ENCODE peak calls at places on chromosomes 3 and 15, in ten cellular contexts. H is activated T-cell treated with anti-CD3 and anti-CD28 coated beads, Interleukin-2, amount 50 U/mL, for 72 hours; E is Right ventricle myocardium inferior; Q is stimulated activated CD4-positive, alpha-beta T cell treated with anti-CD3 and anti-CD28 coated beads, TNF-alpha, amount 100 ng/mL, for 4 hours; N is endodermal cell; A is NCI-H1105; X is fibroblast of the conjunctiva; F is H9; I is COR-L47; P is naive thymus-derived CD4-positive, alpha-beta T cell. W is an unnamed sample.

GRCh38 chr3:64625381-64625780 is 62.4 kb downstream of the ADAMTS9 start:
- DNase-seq in H (no peak), E (no peak), Q (no peak), N (no peak), A (no peak), X (no peak), F (no peak), I (no peak), P (no peak), W (no peak)

GRCh38 chr3:122299872-122300460 is 25.1 kb upstream of the CSTA start:
- DNase-seq in H (peak), E (no peak), Q (no peak), N (peak), A (no peak), X (no peak), F (no peak), I (no peak), P (peak), W (no peak)

GRCh38 chr3:72155391-72156064 is 370.6 kb upstream of the PROK2 start:
- DNase-seq in H (no peak), E (no peak), Q (no peak), N (no peak), A (no peak), X (peak), F (no peak), I (no peak), P (no peak), W (peak)

GRCh38 chr15:80188293-80188692 is 35.5 kb downstream of the FAH start:
- DNase-seq in H (no peak), E (no peak), Q (no peak), N (no peak), A (no peak), X (no peak), F (no peak), I (no peak), P (no peak), W (no peak)

GRCh38 chr15:74222231-74222511 is 14.0 kb upstream of the CCDC33 start:
- DNase-seq in H (no peak), E (no peak), Q (no peak), N (no peak), A (no peak), X (no peak), F (no peak), I (no peak), P (no peak), W (no peak)

GRCh38 chr3:13015286-13016082 is 57.7 kb downstream of the IQSEC1 start:
- DNase-seq in H (peak), E (peak), Q (no peak), N (no peak), A (no peak), X (no peak), F (no peak), I (no peak), P (peak), W (no peak)

GRCh38 chr3:39362177-39362576 is 21.0 kb upstream of the SLC25A38 start:
- DNase-seq in H (no peak), E (no peak), Q (no peak), N (no peak), A (no peak), X (no peak), F (no peak), I (no peak), P (no peak), W (no peak)

GRCh38 chr3:197339841-197340520 is 41.6 kb upstream of the DLG1 start:
- DNase-seq in H (no peak), E (no peak), Q (no peak), N (peak), A (no peak), X (peak), F (no peak), I (no peak), P (no peak), W (peak)

GRCh38 chr15:28075482-28076029 is 23.6 kb downstream of the OCA2 start:
- DNase-seq in H (no peak), E (no peak), Q (no peak), N (no peak), A (peak), X (no peak), F (no peak), I (peak), P (no peak), W (no peak)

GRCh38 chr3:97971679-97972567 is at the start of gene RIOX2:
- DNase-seq in H (peak), E (peak), Q (peak), N (peak), A (peak), X (no peak), F (peak), I (peak), P (peak), W (peak)

GRCh38 chr3:190077646-190078045 is 43.1 kb downstream of the P3H2 start:
- DNase-seq in H (no peak), E (no peak), Q (no peak), N (no peak), A (no peak), X (no peak), F (no peak), I (no peak), P (no peak), W (no peak)

GRCh38 chr3:132290833-132291232 is 26.4 kb upstream of the ACP3 start:
- DNase-seq in H (no peak), E (no peak), Q (no peak), N (no peak), A (no peak), X (peak), F (no peak), I (no peak), P (no peak), W (no peak)

GRCh38 chr3:120161902-120162301 is 67.7 kb upstream of the GSK3B start:
- DNase-seq in H (no peak), E (no peak), Q (no peak), N (no peak), A (no peak), X (no peak), F (no peak), I (no peak), P (no peak), W (no peak)

GRCh38 chr3:10740954-10741353 is 75.1 kb upstream of the SLC6A11 start:
- DNase-seq in H (no peak), E (no peak), Q (no peak), N (no peak), A (no peak), X (no peak), F (no peak), I (no peak), P (no peak), W (no peak)

GRCh38 chr15:62063851-62064635 is 2.7 kb upstream of the C2CD4A start:
- DNase-seq in H (no peak), E (no peak), Q (no peak), N (no peak), A (no peak), X (no peak), F (no peak), I (no peak), P (no peak), W (peak)

GRCh38 chr3:111369953-111370352 is 172.0 kb upstream of the CD96 start:
- DNase-seq in H (no peak), E (no peak), Q (no peak), N (no peak), A (no peak), X (no peak), F (no peak), I (no peak), P (no peak), W (no peak)

GRCh38 chr3:196186661-196187573 is 24.3 kb downstream of the ZDHHC19 start:
- DNase-seq in H (no peak), E (no peak), Q (no peak), N (peak), A (peak), X (no peak), F (peak), I (peak), P (no peak), W (no peak)

GRCh38 chr3:125212509-125213372 is at the start of gene SLC12A8:
- DNase-seq in H (no peak), E (peak), Q (no peak), N (peak), A (no peak), X (no peak), F (peak), I (no peak), P (no peak), W (no peak)

GRCh38 chr3:16064660-16065414 is 109.6 kb upstream of the GALNT15 start:
- DNase-seq in H (peak), E (peak), Q (no peak), N (no peak), A (no peak), X (peak), F (no peak), I (no peak), P (no peak), W (no peak)

GRCh38 chr15:67101981-67102929 is 36.9 kb downstream of the SMAD3 start:
- DNase-seq in H (peak), E (no peak), Q (no peak), N (no peak), A (no peak), X (no peak), F (no peak), I (no peak), P (no peak), W (no peak)

GRCh38 chr3:71305246-71306206 is 278.0 kb downstream of the FOXP1 start:
- DNase-seq in H (peak), E (no peak), Q (no peak), N (peak), A (no peak), X (no peak), F (peak), I (peak), P (peak), W (peak)

GRCh38 chr3:106825962-106826605 is 551.2 kb upstream of the CCDC54 start:
- DNase-seq in H (no peak), E (no peak), Q (no peak), N (no peak), A (no peak), X (no peak), F (no peak), I (no peak), P (no peak), W (no peak)

GRCh38 chr3:10173095-10173925 is 8.6 kb downstream of the IRAK2 start:
- DNase-seq in H (no peak), E (no peak), Q (no peak), N (no peak), A (no peak), X (no peak), F (no peak), I (no peak), P (no peak), W (peak)

GRCh38 chr3:142904639-142905441 is 16.0 kb upstream of the PCOLCE2 start:
- DNase-seq in H (no peak), E (no peak), Q (no peak), N (peak), A (no peak), X (no peak), F (peak), I (no peak), P (no peak), W (no peak)

GRCh38 chr3:38129058-38129457 is 7.9 kb downstream of the ACAA1 start:
- DNase-seq in H (no peak), E (peak), Q (no peak), N (no peak), A (no peak), X (no peak), F (no peak), I (no peak), P (no peak), W (no peak)

GRCh38 chr3:190366145-190366544 is 21.8 kb upstream of the CLDN16 start:
- DNase-seq in H (no peak), E (no peak), Q (no peak), N (no peak), A (no peak), X (no peak), F (no peak), I (no peak), P (no peak), W (no peak)

GRCh38 chr3:77038468-77038927 is 1.4 kb upstream of the ROBO2 start:
- DNase-seq in H (no peak), E (peak), Q (no peak), N (peak), A (peak), X (peak), F (peak), I (peak), P (no peak), W (peak)

GRCh38 chr3:25557641-25558040 is 107.1 kb downstream of the TOP2B start:
- DNase-seq in H (no peak), E (no peak), Q (no peak), N (no peak), A (no peak), X (no peak), F (no peak), I (no peak), P (no peak), W (no peak)

GRCh38 chr3:25354071-25354470 is 74.0 kb upstream of the RARB start:
- DNase-seq in H (no peak), E (no peak), Q (no peak), N (no peak), A (no peak), X (no peak), F (no peak), I (no peak), P (no peak), W (peak)

GRCh38 chr3:124322309-124322880 is 330.5 kb upstream of the ROPN1 start:
- DNase-seq in H (no peak), E (no peak), Q (no peak), N (no peak), A (peak), X (no peak), F (no peak), I (no peak), P (no peak), W (no peak)

GRCh38 chr3:167837430-167837829 is 101.9 kb downstream of the SERPINI1 start:
- DNase-seq in H (no peak), E (no peak), Q (no peak), N (no peak), A (no peak), X (no peak), F (no peak), I (no peak), P (no peak), W (no peak)

GRCh38 chr3:177051419-177051818 is 145.9 kb downstream of the TBL1XR1 start:
- DNase-seq in H (no peak), E (no peak), Q (no peak), N (no peak), A (peak), X (no peak), F (no peak), I (no peak), P (no peak), W (no peak)

GRCh38 chr15:39515765-39516164 is 65.1 kb upstream of the THBS1 start:
- DNase-seq in H (no peak), E (no peak), Q (no peak), N (no peak), A (no peak), X (no peak), F (no peak), I (no peak), P (no peak), W (no peak)